ENCODE peak calls at places on chromosomes 2 and 18, in ten cellular contexts. L is stimulated activated CD8-positive, alpha-beta memory T cell treated with anti-CD3 and anti-CD28 coated beads, Interleukin-15, amount 100 ng/mL, for 24 hours; X is GM23338; U is EL; Z is left colon; T is LoVo; J is fibroblast of lung; G is transverse colon; S is ovary; C is NCI-H2081. A is an unnamed sample.

GRCh38 chr2:43178602-43179542 is 47.5 kb downstream of the ZFP36L2 start:
- DNase-seq in J (peak), C (peak), T (peak), G (peak), U (peak), L (no peak), S (peak), X (peak), Z (peak), A (peak)

GRCh38 chr2:172288603-172289002 is 138.8 kb upstream of the ITGA6 start:
- DNase-seq in J (peak), S (peak), L (no peak), U (peak), C (peak), Z (no peak), G (no peak), X (no peak), T (peak), A (no peak)

GRCh38 chr2:190359896-190360376 is 16.5 kb downstream of the INPP1 start:
- DNase-seq in L (no peak), S (peak), U (peak), C (peak), G (peak), X (peak), J (peak), T (no peak), Z (peak), A (no peak)

GRCh38 chr18:7775848-7776247 is 208.7 kb downstream of the PTPRM start:
- DNase-seq in L (no peak), X (no peak), J (no peak), S (no peak), G (no peak), C (no peak), T (no peak), Z (no peak), U (no peak), A (no peak)

GRCh38 chr18:23102498-23103260 is 32.6 kb upstream of the CABLES1 start:
- DNase-seq in J (peak), G (no peak), S (no peak), X (no peak), U (no peak), L (no peak), Z (no peak), C (no peak), T (no peak), A (no peak)

GRCh38 chr2:131026914-131027313 is 66.3 kb downstream of the FAM168B start:
- DNase-seq in U (no peak), Z (no peak), G (no peak), L (no peak), T (no peak), J (no peak), X (no peak), S (no peak), C (no peak), A (no peak)

GRCh38 chr2:189723199-189723598 is 39.4 kb downstream of the OSGEPL1 start:
- DNase-seq in J (no peak), Z (no peak), L (no peak), S (no peak), X (no peak), T (no peak), G (no peak), C (no peak), U (no peak), A (no peak)

GRCh38 chr2:97845818-97846217 is 132.4 kb downstream of the ZAP70 start:
- DNase-seq in J (no peak), C (no peak), T (no peak), S (no peak), Z (no peak), L (no peak), U (no peak), G (no peak), X (no peak), A (no peak)

GRCh38 chr2:37832590-37833197 is 92.4 kb upstream of the RMDN2 start:
- DNase-seq in Z (peak), L (peak), S (peak), X (peak), G (peak), C (peak), J (peak), U (peak), T (peak), A (peak)

GRCh38 chr18:31325051-31325450 is 7.1 kb downstream of the DSG1 start:
- DNase-seq in T (no peak), G (no peak), X (no peak), Z (no peak), S (no peak), J (peak), C (no peak), L (no peak), U (no peak), A (no peak)

GRCh38 chr2:44291281-44292248 is 16.3 kb downstream of the SLC3A1 start:
- DNase-seq in Z (peak), G (peak), C (peak), S (no peak), U (peak), J (peak), L (no peak), X (peak), T (peak), A (peak)

GRCh38 chr18:23902396-23902795 is 112.2 kb upstream of the TTC39C start:
- DNase-seq in G (no peak), X (no peak), J (no peak), S (no peak), L (no peak), C (no peak), T (no peak), Z (no peak), U (no peak), A (no peak)

GRCh38 chr2:230902180-230902899 is 22.7 kb downstream of the GPR55 start:
- DNase-seq in Z (peak), G (peak), U (peak), T (peak), X (peak), L (no peak), S (no peak), C (peak), J (peak), A (peak)

GRCh38 chr18:21053127-21053526 is 58.5 kb downstream of the ROCK1 start:
- DNase-seq in T (no peak), S (no peak), X (no peak), C (no peak), Z (no peak), U (peak), G (no peak), J (peak), L (no peak), A (no peak)

GRCh38 chr2:129331638-129332037 is 647.8 kb upstream of the RAB6C start:
- DNase-seq in Z (no peak), S (no peak), U (no peak), C (no peak), G (no peak), T (no peak), X (peak), J (no peak), L (no peak), A (no peak)

A was measured in HTR-8/SVneo.